ENCODE peak calls at places on chromosomes 1 and 21, in four cellular contexts. One of them, this sample, is unnamed. For H3K4me1, the result is how much of the 10 kb centered on the place peaks cover.

GRCh38 chr1:201252833-201253810 is 30.2 kb upstream of the PKP1 start:
- DNase-seq in A549: no peak
- DNase-seq in prostate gland: no peak
- DNase-seq in ovary: no peak
- DNase-seq in this sample: no peak

GRCh38 chr1:81151300-81151699 is 649.4 kb upstream of the ADGRL2 start:
- DNase-seq in A549: no peak
- DNase-seq in prostate gland: no peak
- DNase-seq in ovary: no peak
- DNase-seq in this sample: no peak

GRCh38 chr1:39973503-39974135 is 18.7 kb downstream of the MFSD2A start:
- DNase-seq in ovary: peak
- DNase-seq in A549: peak
- DNase-seq in prostate gland: peak
- DNase-seq in this sample: peak

GRCh38 chr1:186286615-186287317 is 88.3 kb downstream of the TPR start:
- DNase-seq in prostate gland: no peak
- DNase-seq in A549: no peak
- DNase-seq in ovary: no peak
- DNase-seq in this sample: no peak

GRCh38 chr1:184790642-184791041 is 36.0 kb upstream of the EDEM3 start:
- DNase-seq in A549: no peak
- DNase-seq in ovary: no peak
- DNase-seq in prostate gland: no peak
- DNase-seq in this sample: no peak

GRCh38 chr21:34886554-34887385 is 162.3 kb downstream of the RUNX1 start:
- DNase-seq in A549: no peak
- DNase-seq in prostate gland: no peak
- DNase-seq in ovary: peak
- DNase-seq in this sample: no peak

GRCh38 chr1:76951185-76951584 is 83.9 kb downstream of the ST6GALNAC5 start:
- DNase-seq in ovary: no peak
- DNase-seq in prostate gland: no peak
- DNase-seq in A549: no peak
- DNase-seq in this sample: no peak

GRCh38 chr1:173241528-173242347 is 34.6 kb upstream of the TNFSF4 start:
- DNase-seq in ovary: no peak
- DNase-seq in prostate gland: no peak
- DNase-seq in A549: no peak
- DNase-seq in this sample: no peak

GRCh38 chr1:86218859-86219258 is 62.3 kb upstream of the COL24A1 start:
- DNase-seq in A549: no peak
- DNase-seq in prostate gland: no peak
- DNase-seq in ovary: no peak
- DNase-seq in this sample: no peak

GRCh38 chr1:66732407-66733166 is 19.7 kb upstream of the DYNLT5 start:
- DNase-seq in prostate gland: no peak
- DNase-seq in A549: no peak
- DNase-seq in ovary: no peak
- DNase-seq in this sample: no peak

GRCh38 chr1:233707153-233707905 is 93.4 kb downstream of the KCNK1 start:
- DNase-seq in ovary: no peak
- DNase-seq in prostate gland: no peak
- DNase-seq in A549: peak
- DNase-seq in this sample: no peak

GRCh38 chr1:201503397-201504176 is 3.3 kb downstream of the CSRP1 start:
- DNase-seq in A549: peak
- DNase-seq in prostate gland: peak
- DNase-seq in ovary: peak
- DNase-seq in this sample: peak

DNA sequence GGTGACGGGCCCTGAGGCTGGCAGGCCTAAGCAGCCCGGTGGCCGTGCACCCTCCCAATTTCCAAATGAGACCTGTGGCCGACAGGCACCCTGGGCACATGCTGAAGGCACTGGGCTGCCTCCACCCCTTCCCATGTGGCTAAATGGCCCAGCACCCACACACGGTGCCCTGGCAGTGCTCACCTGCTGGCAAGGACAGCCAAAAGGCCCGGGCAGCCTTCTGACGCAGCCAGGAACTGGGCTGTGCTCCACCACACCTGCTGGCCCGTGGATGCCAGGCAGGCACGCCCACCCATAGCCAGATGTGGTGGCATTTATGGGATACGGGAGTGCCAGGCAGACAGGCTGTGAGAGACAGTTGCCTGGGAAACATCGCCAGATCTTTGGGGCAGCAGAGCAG is 4.0 kb upstream of the FAAP20 start:
- DNase-seq in prostate gland: peak
- DNase-seq in A549: no peak
- DNase-seq in ovary: no peak
- DNase-seq in this sample: no peak
- H3K4me1 ChIP-seq in prostate gland: under half
- H3K4me1 ChIP-seq in A549: under half
- H3K4me1 ChIP-seq in ovary: under half
- H3K4me1 ChIP-seq in this sample: under half

DNA sequence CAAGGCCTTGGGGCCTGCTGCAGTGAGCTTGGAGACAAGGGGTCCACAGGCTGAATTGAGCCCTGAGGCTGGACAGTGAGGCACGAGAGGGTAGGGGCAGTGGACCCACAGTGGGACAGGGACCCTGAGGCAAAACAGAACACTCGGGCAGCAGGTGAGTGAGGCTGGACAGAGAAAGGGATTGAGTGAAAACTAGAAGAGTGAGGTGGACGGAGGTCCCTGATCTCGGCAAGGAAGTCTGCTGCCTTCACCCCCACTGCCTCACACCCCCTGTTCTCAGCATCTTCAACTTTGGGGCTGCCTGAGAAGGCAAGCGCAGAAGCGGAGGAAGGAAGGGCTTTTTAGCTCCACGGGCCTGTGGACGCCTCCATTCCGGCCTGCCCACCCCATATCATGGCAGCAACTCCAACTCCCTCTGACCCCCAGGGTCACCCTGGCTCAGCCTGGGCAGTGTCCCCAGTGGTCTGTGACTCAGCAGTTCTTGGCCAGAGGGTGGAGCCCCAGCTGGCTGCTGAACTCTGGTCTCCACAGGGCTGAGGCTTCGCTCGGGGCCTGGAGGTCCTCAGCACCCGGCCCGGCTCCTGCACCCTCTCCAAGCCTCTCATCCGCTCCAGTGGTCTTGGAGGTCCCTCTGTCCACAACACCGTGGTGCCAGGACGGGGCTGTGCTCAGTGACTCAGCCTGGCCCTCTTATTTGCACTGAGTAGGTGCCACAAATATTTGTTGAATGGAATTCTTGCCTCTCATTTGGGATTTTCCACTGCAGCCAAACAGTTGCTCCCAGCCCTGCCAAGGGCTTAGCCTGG is 60.0 kb upstream of the EPS8L3 start:
- DNase-seq in ovary: peak
- DNase-seq in A549: peak
- DNase-seq in prostate gland: no peak
- DNase-seq in this sample: no peak
- TF ChIP-seq POLR2A in ovary: no peak
- TF ChIP-seq POLR2A in A549: peak
- TF ChIP-seq POLR2A in prostate gland: no peak
- TF ChIP-seq POLR2A in this sample: no peak

DNA sequence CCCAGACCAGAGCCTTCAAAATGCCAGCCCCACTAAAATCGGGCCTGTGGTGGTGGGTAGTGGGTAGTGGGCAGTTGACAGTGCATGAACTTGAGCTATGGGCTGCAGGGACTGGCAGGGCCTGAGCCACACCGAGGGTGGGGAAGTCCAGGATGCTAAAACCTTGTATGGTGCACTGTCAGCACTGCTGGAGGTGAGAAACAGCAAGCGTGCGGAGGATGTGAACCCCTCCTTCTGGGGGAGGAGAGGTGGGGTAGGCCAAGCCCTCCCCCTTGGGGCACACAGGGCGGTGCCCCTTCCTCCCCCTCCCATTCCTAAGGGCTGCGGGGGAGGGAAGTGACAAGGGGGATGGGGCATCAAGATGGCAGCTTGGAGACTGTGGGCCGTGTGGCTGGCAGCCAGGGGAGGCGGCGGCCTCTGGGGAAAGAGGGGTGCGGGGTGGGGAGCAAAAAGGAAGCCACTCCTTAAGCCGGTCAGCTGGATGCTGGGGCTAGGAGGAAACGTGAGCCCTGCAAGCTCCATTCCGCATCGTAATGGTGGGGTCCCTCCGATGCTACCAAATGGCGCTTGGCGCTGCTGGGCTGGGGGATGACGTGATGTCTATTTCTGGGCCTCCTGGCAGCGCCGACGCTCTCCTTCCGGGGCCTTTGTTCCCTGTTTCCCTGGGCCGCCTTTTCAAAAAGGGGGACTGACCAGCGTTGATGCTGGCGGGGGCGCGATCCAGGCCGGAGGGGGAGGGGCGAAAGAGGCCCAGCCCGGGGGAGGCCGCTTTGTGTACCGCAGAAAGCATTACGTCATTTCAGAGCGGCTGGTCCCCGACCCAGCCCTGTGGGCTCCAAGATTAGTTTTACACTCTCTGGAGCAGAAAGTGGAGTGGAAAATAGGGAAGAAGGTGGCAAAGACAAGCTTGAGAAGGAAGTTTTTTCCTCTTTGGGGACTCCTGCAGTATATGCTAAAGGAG is 794 bp downstream of the SYT11 start:
- DNase-seq in ovary: peak
- DNase-seq in prostate gland: no peak
- DNase-seq in A549: no peak
- DNase-seq in this sample: peak
- H3K4me1 ChIP-seq in ovary: under half
- H3K4me1 ChIP-seq in prostate gland: under half
- H3K4me1 ChIP-seq in A549: under half
- H3K4me1 ChIP-seq in this sample: under half

GRCh38 chr1:33726274-33726804 is 137.5 kb upstream of the HMGB4 start:
- DNase-seq in A549: no peak
- DNase-seq in ovary: no peak
- DNase-seq in prostate gland: no peak
- DNase-seq in this sample: no peak
- TF ChIP-seq POLR2A in A549: no peak
- TF ChIP-seq POLR2A in ovary: no peak
- TF ChIP-seq POLR2A in prostate gland: no peak
- TF ChIP-seq POLR2A in this sample: no peak

GRCh38 chr1:15422871-15423270 is 13.2 kb downstream of the EFHD2 start:
- DNase-seq in A549: no peak
- DNase-seq in ovary: no peak
- DNase-seq in prostate gland: no peak
- DNase-seq in this sample: no peak

GRCh38 chr1:15423355-15424077 is 13.8 kb downstream of the EFHD2 start:
- DNase-seq in prostate gland: no peak
- DNase-seq in ovary: no peak
- DNase-seq in A549: no peak
- DNase-seq in this sample: no peak

GRCh38 chr1:15418811-15419515 is 9.3 kb downstream of the EFHD2 start:
- DNase-seq in prostate gland: no peak
- DNase-seq in A549: no peak
- DNase-seq in ovary: no peak
- DNase-seq in this sample: no peak

GRCh38 chr1:15424146-15424667 is 14.0 kb upstream of the CTRC start:
- DNase-seq in ovary: no peak
- DNase-seq in prostate gland: peak
- DNase-seq in A549: no peak
- DNase-seq in this sample: no peak

DNA sequence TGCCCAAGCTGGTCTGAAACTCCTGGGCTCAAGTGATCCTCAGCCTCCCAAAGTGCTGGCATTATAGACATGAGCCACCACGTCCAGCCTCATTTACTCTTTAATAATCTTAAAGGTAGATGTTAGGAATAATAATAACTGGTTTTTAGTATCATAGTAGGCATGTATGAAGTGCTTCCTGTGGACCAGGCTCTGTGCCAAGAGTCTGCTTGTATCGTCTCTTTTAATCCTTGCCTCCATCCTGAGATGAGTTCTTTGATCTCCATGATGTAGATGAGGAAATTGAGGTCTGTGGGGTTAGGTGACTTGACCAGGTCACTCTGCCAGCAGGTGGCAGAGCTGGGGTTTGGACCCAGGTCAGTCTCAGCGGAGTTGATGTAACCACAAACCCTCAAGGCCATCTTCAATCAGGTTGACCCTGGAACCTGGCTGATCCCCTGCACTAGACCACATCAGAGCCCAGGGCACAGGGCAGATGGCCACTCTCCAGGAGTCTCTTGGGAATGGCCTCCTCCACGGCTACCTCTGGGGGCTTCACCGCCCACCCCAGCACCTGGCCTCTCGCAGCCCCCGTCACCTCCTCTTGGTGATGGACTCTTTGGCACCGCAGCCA is 11.3 kb downstream of the EFHD2 start:
- DNase-seq in prostate gland: no peak
- DNase-seq in A549: no peak
- DNase-seq in ovary: no peak
- DNase-seq in this sample: no peak
- H3K4me1 ChIP-seq in prostate gland: under half
- H3K4me1 ChIP-seq in A549: half or more
- H3K4me1 ChIP-seq in ovary: under half
- H3K4me1 ChIP-seq in this sample: under half

DNA sequence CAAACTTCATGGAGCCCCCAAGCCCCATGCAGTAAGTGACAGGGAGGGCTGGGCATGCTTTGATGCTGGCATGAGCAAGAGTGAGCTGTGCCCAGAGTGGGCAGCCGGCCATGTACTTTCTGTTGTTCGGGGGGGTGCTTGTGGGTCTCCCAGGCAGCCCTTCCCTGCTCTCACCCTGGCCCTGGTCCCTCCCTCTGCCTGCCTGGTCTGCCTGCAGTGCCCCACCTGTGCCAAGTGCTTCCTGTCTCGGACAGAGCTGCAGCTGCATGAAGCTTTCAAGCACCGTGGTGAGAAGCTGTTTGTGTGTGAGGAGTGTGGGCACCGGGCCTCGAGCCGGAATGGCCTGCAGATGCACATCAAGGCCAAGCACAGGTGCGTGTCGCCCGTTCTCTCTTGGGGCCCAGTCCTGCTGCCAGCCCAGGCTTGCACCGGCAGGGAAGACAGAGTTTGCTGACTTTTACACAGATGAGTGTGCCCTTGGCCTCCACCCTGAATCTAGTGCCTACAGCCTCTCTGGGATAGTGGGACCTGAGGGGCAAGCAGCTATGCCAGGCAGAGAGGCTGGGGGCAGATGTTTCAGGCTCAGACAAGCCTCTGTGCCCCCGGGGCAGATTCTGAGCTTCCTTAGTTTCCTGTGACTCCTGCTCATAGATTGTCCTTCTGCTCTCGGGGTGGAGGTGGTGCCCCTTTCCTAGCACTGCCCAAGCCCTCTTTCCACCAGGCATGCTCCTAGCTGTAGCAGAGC is 7.6 kb downstream of the ZBTB48 start:
- DNase-seq in ovary: no peak
- DNase-seq in prostate gland: peak
- DNase-seq in A549: no peak
- DNase-seq in this sample: peak
- TF ChIP-seq POLR2A in ovary: no peak
- TF ChIP-seq POLR2A in prostate gland: peak
- TF ChIP-seq POLR2A in A549: no peak
- TF ChIP-seq POLR2A in this sample: no peak